ENCODE peak calls at places on chromosomes 3 and 15, in six cellular contexts. Z is HFFc6, S is islet precursor cell, G is fibroblast of mammary gland, A is BJ, W is GM23248. T is an unnamed sample.

GRCh38 chr15:39704684-39705083 is 78.0 kb downstream of the FSIP1 start:
- DNase-seq in Z (peak; percentile 57), S (no peak), G (peak; percentile 16), A (no peak), W (peak; percentile 72), T (peak; percentile 70)

GRCh38 chr3:99966657-99967420 is 147.5 kb downstream of the FILIP1L start:
- DNase-seq in Z (peak; percentile 10), S (no peak), G (peak; percentile 48), A (no peak), W (peak; percentile 47), T (peak; percentile 70)

GRCh38 chr3:2420919-2421318 is 322.3 kb downstream of the CNTN4 start:
- DNase-seq in Z (no peak), S (peak; percentile 89), G (no peak), A (no peak), W (no peak), T (no peak)

GRCh38 chr3:25661694-25662455 is 2.8 kb downstream of the TOP2B start:
- DNase-seq in Z (no peak), S (no peak), G (peak; percentile 20), A (no peak), W (peak; percentile 43), T (no peak)

GRCh38 chr15:98000249-98001203 is 40.0 kb downstream of the ARRDC4 start:
- DNase-seq in Z (peak; percentile 50), S (peak; percentile 88), G (peak; percentile 34), A (peak; percentile 80), W (peak; percentile 36), T (peak; percentile 86)

GRCh38 chr15:39301589-39301999 is 279.3 kb upstream of the THBS1 start:
- DNase-seq in Z (peak; percentile 92), S (no peak), G (peak; percentile 92), A (peak; percentile 88), W (peak; percentile 88), T (peak; percentile 96)

GRCh38 chr3:190307164-190307545 is 15.1 kb downstream of the CLDN1 start:
- DNase-seq in Z (no peak), S (no peak), G (no peak), A (no peak), W (no peak), T (no peak)

GRCh38 chr3:28110884-28111283 is 130.5 kb upstream of the CMC1 start:
- DNase-seq in Z (no peak), S (no peak), G (no peak), A (no peak), W (no peak), T (no peak)

GRCh38 chr15:40306908-40307307 is 827 bp downstream of the PLCB2 start:
- DNase-seq in Z (no peak), S (no peak), G (no peak), A (no peak), W (no peak), T (no peak)

GRCh38 chr15:89149501-89150101 is 61.3 kb downstream of the ABHD2 start:
- DNase-seq in Z (no peak), S (no peak), G (no peak), A (no peak), W (no peak), T (no peak)

GRCh38 chr3:111845996-111846395 is 13.1 kb upstream of the PHLDB2 start:
- DNase-seq in Z (no peak), S (no peak), G (peak; percentile 84), A (no peak), W (peak; percentile 40), T (peak; percentile 71)

GRCh38 chr15:40420793-40421192 is 15.2 kb downstream of the IVD start:
- DNase-seq in Z (no peak), S (no peak), G (no peak), A (no peak), W (no peak), T (no peak)

GRCh38 chr3:46878796-46879436 is 1.4 kb downstream of the PTH1R start:
- DNase-seq in Z (no peak), S (peak; percentile 91), G (no peak), A (no peak), W (peak; percentile 27), T (peak; percentile 73)

GRCh38 chr3:172550347-172550943 is 27.2 kb upstream of the TNFSF10 start:
- DNase-seq in Z (peak; percentile 83), S (peak; percentile 92), G (peak; percentile 96), A (peak; percentile 43), W (peak; percentile 96), T (peak; percentile 88)

GRCh38 chr3:172475703-172476102 is 27.4 kb upstream of the GHSR start:
- DNase-seq in Z (no peak), S (no peak), G (no peak), A (no peak), W (no peak), T (no peak)

GRCh38 chr3:72224804-72225509 is 440.0 kb upstream of the PROK2 start:
- DNase-seq in Z (no peak), S (no peak), G (no peak), A (no peak), W (peak; percentile 26), T (no peak)

GRCh38 chr3:111864821-111865656 is 6.0 kb downstream of the PHLDB2 start:
- DNase-seq in Z (peak; percentile 65), S (no peak), G (peak; percentile 92), A (peak; percentile 74), W (peak; percentile 79), T (peak; percentile 95)

GRCh38 chr3:12774619-12775018 is 15.6 kb upstream of the TMEM40 start:
- DNase-seq in Z (no peak), S (no peak), G (no peak), A (no peak), W (no peak), T (no peak)

GRCh38 chr15:101439920-101440319 is 49.6 kb downstream of the PCSK6 start:
- DNase-seq in Z (peak; percentile 86), S (no peak), G (peak; percentile 80), A (peak; percentile 63), W (peak; percentile 85), T (peak; percentile 91)

GRCh38 chr3:170741756-170742530 is 128.1 kb downstream of the RPL22L1 start:
- DNase-seq in Z (no peak), S (no peak), G (peak; percentile 75), A (peak; percentile 71), W (peak; percentile 15), T (peak; percentile 51)

GRCh38 chr15:46088486-46089437 is 453.9 kb downstream of the SQOR start:
- DNase-seq in Z (peak; percentile 9), S (no peak), G (no peak), A (no peak), W (peak; percentile 2), T (peak; percentile 35)

GRCh38 chr3:171950373-171950772 is 89.0 kb upstream of the FNDC3B start:
- DNase-seq in Z (peak; percentile 9), S (peak; percentile 86), G (peak; percentile 49), A (no peak), W (peak; percentile 72), T (peak; percentile 53)

GRCh38 chr15:35167675-35168074 is 82.6 kb upstream of the NANOGP8 start:
- DNase-seq in Z (no peak), S (no peak), G (no peak), A (no peak), W (no peak), T (no peak)

GRCh38 chr3:141093971-141094401 is 42.8 kb downstream of the SPSB4 start:
- DNase-seq in Z (no peak), S (peak; percentile 81), G (no peak), A (no peak), W (no peak), T (no peak)

GRCh38 chr3:15470261-15470660 is 42.9 kb downstream of the EAF1 start:
- DNase-seq in Z (no peak), S (no peak), G (no peak), A (no peak), W (no peak), T (no peak)

GRCh38 chr3:136547293-136547692 is 204.9 kb downstream of the STAG1 start:
- DNase-seq in Z (no peak), S (no peak), G (peak; percentile 26), A (no peak), W (no peak), T (peak; percentile 67)

GRCh38 chr15:50886611-50887350 is 21.7 kb upstream of the AP4E1 start:
- DNase-seq in Z (no peak), S (no peak), G (no peak), A (no peak), W (no peak), T (no peak)

GRCh38 chr3:26921054-26921453 is 298.5 kb downstream of the LRRC3B start:
- DNase-seq in Z (no peak), S (no peak), G (no peak), A (no peak), W (no peak), T (no peak)

GRCh38 chr15:43958894-43959330 is 132.1 kb downstream of the WDR76 start:
- DNase-seq in Z (peak; percentile 67), S (no peak), G (peak; percentile 95), A (peak; percentile 73), W (peak; percentile 88), T (peak; percentile 88)

GRCh38 chr15:58559904-58560588 is 128.3 kb downstream of the LIPC start:
- DNase-seq in Z (no peak), S (no peak), G (no peak), A (no peak), W (no peak), T (no peak)

GRCh38 chr3:184602406-184603155 is 41.0 kb downstream of the EPHB3 start:
- DNase-seq in Z (no peak), S (peak; percentile 94), G (no peak), A (no peak), W (no peak), T (no peak)

GRCh38 chr3:188176476-188176875 is 22.5 kb downstream of the LPP start:
- DNase-seq in Z (no peak), S (no peak), G (no peak), A (no peak), W (no peak), T (no peak)

GRCh38 chr3:167151671-167152070 is 228.4 kb downstream of the ZBBX start:
- DNase-seq in Z (no peak), S (no peak), G (no peak), A (no peak), W (no peak), T (no peak)

GRCh38 chr15:62647195-62647865 is 395.2 kb upstream of the TPM1 start:
- DNase-seq in Z (peak; percentile 82), S (no peak), G (peak; percentile 89), A (peak; percentile 47), W (peak; percentile 78), T (peak; percentile 85)

GRCh38 chr3:148366743-148367410 is 330.8 kb upstream of the AGTR1 start:
- DNase-seq in Z (peak; percentile 9), S (no peak), G (peak; percentile 30), A (no peak), W (peak; percentile 55), T (peak; percentile 31)

GRCh38 chr3:156535162-156535627 is 19.7 kb downstream of the SSR3 start:
- DNase-seq in Z (peak; percentile 96), S (peak; percentile 97), G (peak; percentile 100), A (peak; percentile 95), W (peak; percentile 99), T (peak; percentile 99)

GRCh38 chr15:101206173-101206572 is 45.7 kb downstream of the CHSY1 start:
- DNase-seq in Z (no peak), S (no peak), G (peak; percentile 91), A (no peak), W (peak; percentile 83), T (peak; percentile 66)

GRCh38 chr15:80556694-80557367 is 138.3 kb upstream of the ABHD17C start:
- DNase-seq in Z (no peak), S (no peak), G (peak; percentile 88), A (no peak), W (no peak), T (no peak)

GRCh38 chr15:54854667-54855066 is 342.1 kb downstream of the RSL24D1 start:
- DNase-seq in Z (no peak), S (no peak), G (no peak), A (no peak), W (no peak), T (no peak)